ENCODE peak calls at places on chromosomes 11 and 22, in six cellular contexts. L is H9, H is neuronal stem cell, X is mesenchymal stem cell, B is mesendoderm, K is trophoblast cell. A is an unnamed sample.

GRCh38 chr11:117734596-117734995 is 62.4 kb downstream of the DSCAML1 start:
- DNase-seq in B (peak; percentile 27), H (no peak), L (no peak), X (no peak), K (no peak), A (no peak)

GRCh38 chr11:86069408-86070086 is 663 bp upstream of the PICALM start:
- DNase-seq in K (peak; percentile 76), L (peak; percentile 56), H (no peak), X (peak; percentile 95), B (peak; percentile 98), A (peak; percentile 97)

GRCh38 chr11:115085461-115086220 is 407.3 kb downstream of the NXPE2 start:
- DNase-seq in K (peak; percentile 88), X (no peak), B (no peak), L (no peak), H (no peak), A (no peak)

GRCh38 chr11:131868769-131869482 is 498.5 kb downstream of the NTM start:
- DNase-seq in B (peak; percentile 42), L (no peak), K (no peak), H (no peak), X (peak; percentile 14), A (peak; percentile 41)

GRCh38 chr11:126083829-126084607 is 21.4 kb upstream of the CDON start:
- DNase-seq in H (peak; percentile 73), K (no peak), L (no peak), B (no peak), X (no peak), A (no peak)

GRCh38 chr22:46974631-46975585 is 212.5 kb downstream of the TBC1D22A start:
- DNase-seq in X (no peak), K (no peak), B (no peak), H (no peak), L (no peak), A (no peak)

GRCh38 chr22:49207008-49207775 is 620.5 kb downstream of the BRD1 start:
- DNase-seq in K (no peak), B (no peak), L (peak; percentile 20), H (no peak), X (no peak), A (no peak)

GRCh38 chr11:128400382-128401203 is 186.8 kb downstream of the ETS1 start:
- DNase-seq in B (no peak), L (no peak), K (no peak), X (peak; percentile 86), H (no peak), A (peak; percentile 89)

GRCh38 chr22:35930933-35931332 is 97.7 kb downstream of the RBFOX2 start:
- DNase-seq in B (peak; percentile 78), L (no peak), X (peak; percentile 83), K (no peak), H (peak; percentile 20), A (peak; percentile 80)

GRCh38 chr11:25733777-25734176 is 598.2 kb upstream of the ANO3 start:
- DNase-seq in X (no peak), B (peak; percentile 38), K (no peak), L (no peak), H (no peak), A (no peak)

GRCh38 chr22:50529416-50530279 is at the start of gene TYMP:
- DNase-seq in X (peak; percentile 39), K (no peak), L (no peak), B (no peak), H (no peak), A (no peak)

GRCh38 chr11:118660646-118661424 is 18.6 kb downstream of the TREH start:
- DNase-seq in K (no peak), B (no peak), L (peak; percentile 36), X (no peak), H (no peak), A (no peak)

GRCh38 chr11:112612283-112612849 is 348.9 kb upstream of the NCAM1 start:
- DNase-seq in B (peak; percentile 61), K (no peak), L (peak; percentile 59), X (no peak), H (no peak), A (no peak)

GRCh38 chr22:20171288-20172037 is 20.6 kb upstream of the CCDC188 start:
- DNase-seq in X (no peak), L (no peak), B (no peak), K (no peak), H (no peak), A (no peak)

GRCh38 chr11:10208045-10208674 is 85.9 kb downstream of the SBF2 start:
- DNase-seq in X (peak; percentile 49), K (peak; percentile 24), H (peak; percentile 1), L (no peak), B (peak; percentile 58), A (peak; percentile 64)

GRCh38 chr11:88250566-88251080 is 75.4 kb upstream of the RAB38 start:
- DNase-seq in H (no peak), L (no peak), X (no peak), B (no peak), K (no peak), A (no peak)

DNA sequence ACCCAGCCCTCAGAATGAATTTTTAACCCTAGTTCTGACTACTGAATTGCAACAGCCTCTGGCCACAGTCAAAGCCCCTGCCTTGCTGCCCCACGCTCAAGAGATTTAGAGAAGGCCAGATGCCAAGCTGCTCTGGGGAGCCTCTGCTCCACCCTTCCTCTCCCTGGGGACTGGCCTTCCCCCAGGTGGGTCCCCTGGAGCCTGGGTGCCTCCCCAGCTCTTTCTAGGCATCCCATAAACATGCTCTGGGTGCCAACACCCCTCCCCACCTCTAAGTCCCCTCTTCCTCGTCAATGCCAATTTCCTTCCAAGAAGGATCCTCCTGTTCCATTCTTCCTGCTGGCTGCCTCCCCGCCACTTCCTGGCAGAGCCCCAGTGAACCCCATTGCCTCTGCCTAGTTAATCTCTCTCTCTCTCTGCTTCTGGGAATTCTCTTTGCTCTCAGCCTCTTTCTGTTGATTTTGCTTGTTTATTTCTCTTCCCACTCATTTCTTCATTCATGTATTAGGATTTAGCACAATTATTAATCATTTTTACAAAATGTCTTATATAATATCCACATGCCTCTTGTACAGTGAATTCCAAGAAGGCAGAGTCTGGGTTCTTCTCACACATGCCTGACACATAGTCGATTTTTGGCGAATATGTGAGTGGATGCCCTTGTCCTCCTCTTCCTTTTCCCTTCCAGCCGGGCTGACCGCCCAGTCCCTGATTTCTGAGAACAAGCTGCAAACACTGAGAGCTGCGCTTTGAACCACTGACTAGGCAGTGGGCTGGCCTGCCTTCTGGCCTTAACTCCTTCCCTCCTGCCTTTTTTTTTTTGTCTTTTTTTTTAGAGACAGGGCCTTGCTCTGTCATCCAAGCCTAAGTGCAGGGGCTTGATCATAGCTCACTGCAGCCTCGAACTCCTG is 17.5 kb downstream of the UQCR10 start:
- DNase-seq in B (no peak), K (no peak), H (no peak), X (no peak), L (no peak), A (peak; percentile 18)
- H3K4ac ChIP-seq in B (no peak overlapping the region), K (no peak overlapping the region), H (no peak overlapping the region), X (no peak overlapping the region), L (no peak overlapping the region), A (no peak overlapping the region)

GRCh38 chr11:66592457-66593302 is at the start of the genes CCDC87 and CCS:
- DNase-seq in H (peak; percentile 92), X (peak; percentile 96), B (peak; percentile 97), L (peak; percentile 96), K (peak; percentile 95), A (peak; percentile 92)
- H3K4ac ChIP-seq in H (peak within 1 kb of the TSS; percentile 92), X (peak within 1 kb of the TSS; percentile 89), B (no peak within 1 kb of the TSS), L (no peak within 1 kb of the TSS), K (peak within 1 kb of the TSS; percentile 67), A (peak within 1 kb of the TSS; percentile 90)

GRCh38 chr11:31805629-31806185 is 5.4 kb downstream of the PAX6 start:
- DNase-seq in H (no peak), L (peak; percentile 65), K (no peak), B (peak; percentile 41), X (no peak), A (no peak)

GRCh38 chr11:31805037-31805628 is 6.0 kb downstream of the PAX6 start:
- DNase-seq in X (no peak), K (no peak), B (peak; percentile 55), H (no peak), L (peak; percentile 67), A (no peak)

GRCh38 chr11:31803813-31804438 is 7.2 kb downstream of the PAX6 start:
- DNase-seq in B (peak; percentile 57), H (no peak), K (no peak), X (no peak), L (peak; percentile 30), A (no peak)

GRCh38 chr11:31802990-31803812 is 7.9 kb downstream of the PAX6 start:
- DNase-seq in K (no peak), L (no peak), H (no peak), X (no peak), B (peak; percentile 54), A (no peak)

DNA sequence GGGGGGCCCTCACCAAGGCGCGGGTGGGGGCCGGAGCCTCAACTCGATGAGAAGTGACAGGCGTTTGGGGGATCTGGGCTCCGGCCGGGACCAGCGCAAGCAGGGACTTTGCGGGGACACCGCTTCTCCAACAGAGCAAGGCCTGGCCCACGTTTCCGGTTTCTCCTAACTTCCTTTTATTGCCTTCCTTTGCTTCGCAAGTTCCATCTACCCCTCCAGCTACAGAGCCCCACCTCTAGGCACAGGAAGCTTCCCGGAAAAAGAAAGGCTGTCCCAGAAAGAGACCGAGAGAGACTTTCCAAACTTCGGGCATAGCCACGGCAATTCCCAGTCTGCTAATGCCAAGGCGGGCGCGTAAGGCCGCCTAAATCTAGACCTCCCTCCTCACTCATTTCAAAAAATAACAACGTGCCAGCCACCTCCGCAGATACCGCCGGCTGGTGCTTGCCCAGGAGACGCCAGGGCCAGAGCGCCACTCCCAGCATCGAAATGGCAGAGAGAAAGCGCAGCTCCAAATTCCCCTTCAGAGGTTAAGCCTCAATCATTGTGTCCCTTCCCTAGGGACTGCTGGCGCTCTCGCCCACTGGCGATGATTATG is 6.6 kb downstream of the PAX6 start:
- DNase-seq in X (no peak), H (no peak), B (peak; percentile 50), L (peak; percentile 41), K (no peak), A (no peak)
- H3K4ac ChIP-seq in X (no peak overlapping the region), H (no peak overlapping the region), B (no peak overlapping the region), L (no peak overlapping the region), K (no peak overlapping the region), A (no peak overlapping the region)

GRCh38 chr11:58465690-58466089 is 23.7 kb upstream of the OR5B12 start:
- DNase-seq in K (no peak), H (no peak), L (no peak), X (no peak), B (no peak), A (no peak)
- H3K4ac ChIP-seq in K (no peak overlapping the region), H (no peak overlapping the region), L (no peak overlapping the region), X (no peak overlapping the region), B (no peak overlapping the region), A (no peak overlapping the region)

GRCh38 chr11:123061403-123062157 is at the start of gene HSPA8:
- DNase-seq in B (peak; percentile 61), K (peak; percentile 21), X (peak; percentile 70), L (peak; percentile 32), H (peak; percentile 17), A (peak; percentile 52)
- H3K4ac ChIP-seq in B (peak within 1 kb of the TSS; percentile 94), K (peak within 1 kb of the TSS; percentile 100), X (peak within 1 kb of the TSS; percentile 99), L (peak within 1 kb of the TSS; percentile 48), H (peak within 1 kb of the TSS; percentile 99), A (peak within 1 kb of the TSS; percentile 100)